ENCODE peak calls at places on chromosome 9, in seven cellular contexts. K, S, M, L, H, Q and J are unnamed samples.
A peak's percentile ranks its signal among the peaks of the same experiment; 100 is the strongest.

GRCh38 chr9:130847306-130848217 is 12.5 kb downstream of the ABL1 start:
- DNase-seq in M (peak; percentile 79), Q (no peak), H (no peak), S (peak; percentile 72), K (peak; percentile 28), L (no peak), J (peak; percentile 92)

GRCh38 chr9:35313911-35314310 is 152.1 kb downstream of the UNC13B start:
- DNase-seq in M (no peak), L (no peak), S (no peak), K (no peak), H (no peak), Q (no peak), J (no peak)

GRCh38 chr9:16146661-16147060 is 593.8 kb downstream of the CCDC171 start:
- DNase-seq in S (no peak), H (no peak), K (no peak), L (no peak), M (no peak), Q (no peak), J (no peak)

GRCh38 chr9:128249914-128250838 is 25.6 kb downstream of the GOLGA2 start:
- DNase-seq in Q (peak; percentile 78), H (peak; percentile 89), L (peak; percentile 95), S (peak; percentile 96), K (peak; percentile 44), M (peak; percentile 97), J (peak; percentile 96)

GRCh38 chr9:129446828-129447550 is 173.9 kb downstream of the C9orf50 start:
- DNase-seq in L (no peak), H (no peak), S (no peak), Q (peak; percentile 78), M (no peak), K (no peak), J (no peak)

GRCh38 chr9:136364942-136365774 is 1.6 kb upstream of the DNLZ start:
- DNase-seq in Q (no peak), L (no peak), K (no peak), S (no peak), M (no peak), H (no peak), J (no peak)

GRCh38 chr9:99040254-99040653 is 64.7 kb upstream of the TGFBR1 start:
- DNase-seq in L (no peak), H (no peak), K (no peak), Q (no peak), M (no peak), S (no peak), J (no peak)

GRCh38 chr9:36147441-36148175 is 11.1 kb downstream of the GLIPR2 start:
- DNase-seq in M (peak; percentile 52), K (no peak), Q (no peak), S (no peak), L (no peak), H (no peak), J (no peak)

GRCh38 chr9:93861736-93862358 is 93.3 kb downstream of the BARX1 start:
- DNase-seq in H (no peak), M (no peak), K (no peak), Q (no peak), L (no peak), S (no peak), J (peak; percentile 23)

GRCh38 chr9:25939116-25939515 is 260.9 kb upstream of the TUSC1 start:
- DNase-seq in K (no peak), M (no peak), L (no peak), H (no peak), S (no peak), Q (no peak), J (no peak)

GRCh38 chr9:121725008-121725795 is 73.8 kb downstream of the DAB2IP start:
- DNase-seq in K (no peak), Q (no peak), L (no peak), M (peak; percentile 96), S (peak; percentile 77), H (no peak), J (peak; percentile 98)

GRCh38 chr9:34991833-34992375 is 2.4 kb downstream of the DNAJB5 start:
- DNase-seq in S (peak; percentile 65), M (no peak), L (no peak), Q (no peak), K (peak; percentile 23), H (no peak), J (no peak)

GRCh38 chr9:26331223-26331622 is 561.4 kb downstream of the CAAP1 start:
- DNase-seq in Q (peak; percentile 52), M (no peak), L (no peak), S (no peak), K (no peak), H (no peak), J (no peak)

GRCh38 chr9:31847963-31848362 is 536.5 kb upstream of the ACO1 start:
- DNase-seq in S (no peak), K (no peak), Q (no peak), H (no peak), L (no peak), M (no peak), J (no peak)

GRCh38 chr9:133737071-133737773 is 930 bp downstream of the SARDH start:
- DNase-seq in L (peak; percentile 66), M (peak; percentile 72), Q (no peak), K (no peak), S (peak; percentile 12), H (no peak), J (peak; percentile 68)

GRCh38 chr9:107276966-107277710 is 5.9 kb upstream of the RAD23B start:
- DNase-seq in K (no peak), S (no peak), M (no peak), L (no peak), H (no peak), Q (no peak), J (no peak)

GRCh38 chr9:112489876-112490661 is 3.4 kb downstream of the KIAA1958 start:
- DNase-seq in M (no peak), H (no peak), L (no peak), S (no peak), Q (no peak), K (no peak), J (no peak)

GRCh38 chr9:88577256-88577655 is 42.3 kb downstream of the NXNL2 start:
- DNase-seq in M (no peak), S (no peak), L (no peak), H (no peak), Q (no peak), K (no peak), J (no peak)